ENCODE peak calls at places on chromosome 15, in seven cellular contexts. I is heart left ventricle, E is tibial artery, Z is aorta, N is OCI-LY7, Y is kidney, R is cardiac muscle cell. T is an unnamed sample.
A peak's percentile ranks its signal among the peaks of the same experiment; 100 is the strongest.

GRCh38 chr15:72135719-72136118 is 17.5 kb downstream of the SENP8 start:
- DNase-seq in Z (no peak), E (no peak), N (no peak), I (no peak), R (no peak), Y (no peak), T (peak; percentile 35)

GRCh38 chr15:97875513-97876285 is 84.8 kb upstream of the ARRDC4 start:
- DNase-seq in N (no peak), E (no peak), R (no peak), I (peak; percentile 53), Y (no peak), Z (no peak), T (no peak)

GRCh38 chr15:101497484-101498034 is 8.1 kb upstream of the PCSK6 start:
- DNase-seq in I (no peak), N (no peak), Y (no peak), Z (no peak), R (no peak), E (no peak), T (no peak)

GRCh38 chr15:50148362-50148963 is 29.4 kb upstream of the ATP8B4 start:
- DNase-seq in Y (no peak), I (no peak), Z (no peak), R (peak; percentile 87), N (peak; percentile 17), E (no peak), T (peak; percentile 52)

GRCh38 chr15:88861621-88862020 is 33.7 kb downstream of the HAPLN3 start:
- DNase-seq in Y (no peak), R (no peak), E (no peak), N (no peak), I (no peak), Z (no peak), T (no peak)

GRCh38 chr15:79849789-79850188 is 47.0 kb downstream of the MTHFS start:
- DNase-seq in N (peak; percentile 54), Y (no peak), E (no peak), I (no peak), Z (no peak), R (peak; percentile 51), T (peak; percentile 65)

GRCh38 chr15:36798366-36798765 is 218.9 kb downstream of the CDIN1 start:
- DNase-seq in R (peak; percentile 12), N (no peak), I (no peak), Y (no peak), E (no peak), Z (no peak), T (peak; percentile 30)

GRCh38 chr15:74552761-74553441 is 11.9 kb downstream of the ARID3B start:
- DNase-seq in E (no peak), Z (no peak), N (no peak), I (no peak), Y (no peak), R (no peak), T (no peak)

GRCh38 chr15:62914461-62915079 is 128.0 kb upstream of the TPM1 start:
- DNase-seq in Z (no peak), Y (no peak), R (no peak), I (no peak), E (no peak), N (no peak), T (no peak)

GRCh38 chr15:62498711-62499110 is 333.6 kb upstream of the C2CD4B start:
- DNase-seq in R (no peak), Z (no peak), E (no peak), N (no peak), Y (no peak), I (no peak), T (no peak)

GRCh38 chr15:76904461-76905012 is 603 bp downstream of the SCAPER start:
- DNase-seq in Y (no peak), N (peak; percentile 60), Z (no peak), R (peak; percentile 24), E (no peak), I (peak; percentile 31), T (peak; percentile 50)

GRCh38 chr15:96220657-96221056 is 109.8 kb upstream of the NR2F2 start:
- DNase-seq in Z (no peak), N (no peak), Y (no peak), I (no peak), E (no peak), R (no peak), T (no peak)

GRCh38 chr15:73948396-73948795 is 22.1 kb downstream of the LOXL1 start:
- DNase-seq in N (no peak), Z (peak; percentile 32), I (no peak), E (peak; percentile 54), R (no peak), Y (peak; percentile 18), T (no peak)

GRCh38 chr15:31459011-31459748 is 132.5 kb downstream of the KLF13 start:
- DNase-seq in I (no peak), E (peak; percentile 44), N (peak; percentile 88), Z (no peak), R (no peak), Y (no peak), T (no peak)

GRCh38 chr15:98526094-98526493 is 122.2 kb upstream of the IGF1R start:
- DNase-seq in Y (no peak), R (no peak), I (no peak), E (no peak), N (no peak), Z (peak; percentile 62), T (no peak)

GRCh38 chr15:25668901-25669300 is 194.2 kb downstream of the ATP10A start:
- DNase-seq in N (no peak), R (no peak), E (no peak), I (no peak), Z (no peak), Y (no peak), T (no peak)

GRCh38 chr15:60326824-60327654 is 70.7 kb downstream of the ANXA2 start:
- DNase-seq in Y (no peak), R (peak; percentile 73), Z (no peak), E (no peak), N (peak; percentile 51), I (no peak), T (peak; percentile 83)

GRCh38 chr15:64476550-64476949 is 16.2 kb downstream of the ZNF609 start:
- DNase-seq in E (no peak), R (no peak), N (no peak), I (no peak), Z (no peak), Y (no peak), T (no peak)

GRCh38 chr15:78004222-78004727 is 73.2 kb downstream of the TBC1D2B start:
- DNase-seq in E (no peak), I (no peak), R (no peak), N (no peak), Z (no peak), Y (no peak), T (no peak)

GRCh38 chr15:78002996-78003395 is 74.5 kb downstream of the TBC1D2B start:
- DNase-seq in E (no peak), N (no peak), Z (no peak), Y (no peak), R (no peak), I (no peak), T (no peak)

GRCh38 chr15:78004919-78005634 is 72.4 kb downstream of the TBC1D2B start:
- DNase-seq in R (peak; percentile 94), E (peak; percentile 93), Z (peak; percentile 93), Y (peak; percentile 91), I (peak; percentile 89), N (no peak), T (peak; percentile 74)

GRCh38 chr15:78001656-78002055 is 75.9 kb downstream of the TBC1D2B start:
- DNase-seq in Z (no peak), E (peak; percentile 53), I (no peak), R (no peak), Y (no peak), N (no peak), T (no peak)

DNA sequence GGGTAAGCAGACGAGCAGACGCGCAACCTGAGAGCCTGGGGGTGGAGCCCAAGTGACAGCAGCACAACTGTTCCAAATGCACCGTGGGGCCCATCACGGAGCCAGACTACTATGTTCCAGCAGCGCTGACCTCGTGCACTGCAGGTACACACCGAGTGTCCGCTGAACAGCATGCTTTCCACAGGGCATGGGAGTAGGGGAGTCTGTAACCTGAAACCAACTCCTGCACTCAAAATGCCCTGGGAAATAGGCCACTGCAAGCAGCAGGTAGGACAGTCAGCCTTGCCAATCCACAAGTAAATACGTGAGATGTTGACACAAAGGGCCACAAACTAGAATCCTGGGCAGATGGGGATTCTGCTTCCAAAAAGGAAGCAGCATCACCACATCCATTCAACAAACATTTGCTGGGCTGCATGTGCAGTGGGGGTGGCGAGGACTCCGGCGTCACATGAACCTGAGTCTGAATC is 73.9 kb downstream of the TBC1D2B start:
- DNase-seq in N (no peak), E (no peak), Y (no peak), R (no peak), Z (no peak), I (no peak), T (no peak)
- H3K4me1 ChIP-seq in N (no peaks in the 10 kb centered on the region), E (peaks cover 46% of the 10 kb centered on the region), Y (peaks cover 7% of the 10 kb centered on the region), R (no peaks in the 10 kb centered on the region), Z (no peaks in the 10 kb centered on the region), I (peaks cover 32% of the 10 kb centered on the region), T (peaks cover 47% of the 10 kb centered on the region)

GRCh38 chr15:40047413-40048154 is 8.6 kb upstream of the SRP14 start:
- DNase-seq in R (peak; percentile 85), I (peak; percentile 74), Y (peak; percentile 84), Z (no peak), E (peak; percentile 73), N (peak; percentile 44), T (no peak)
- H3K4me1 ChIP-seq in R (peaks cover 8% of the 10 kb centered on the region), I (peaks cover 30% of the 10 kb centered on the region), Y (peaks cover 28% of the 10 kb centered on the region), Z (no peaks in the 10 kb centered on the region), E (peaks cover 14% of the 10 kb centered on the region), N (peaks cover 62% of the 10 kb centered on the region), T (peaks cover 29% of the 10 kb centered on the region)

GRCh38 chr15:67074886-67075229 is 9.5 kb downstream of the SMAD3 start:
- DNase-seq in I (no peak), Z (no peak), E (no peak), Y (no peak), N (no peak), R (no peak), T (peak; percentile 55)

GRCh38 chr15:67076147-67076843 is 10.9 kb downstream of the SMAD3 start:
- DNase-seq in R (peak; percentile 80), Z (peak; percentile 88), Y (peak; percentile 77), I (no peak), E (no peak), N (peak; percentile 85), T (no peak)

GRCh38 chr15:67079361-67079760 is 14.0 kb downstream of the SMAD3 start:
- DNase-seq in N (no peak), I (no peak), R (no peak), E (no peak), Y (no peak), Z (no peak), T (no peak)

GRCh38 chr15:67080118-67080899 is 14.9 kb downstream of the SMAD3 start:
- DNase-seq in Z (peak; percentile 80), Y (peak; percentile 81), N (no peak), I (peak; percentile 52), E (peak; percentile 76), R (peak; percentile 95), T (peak; percentile 93)

GRCh38 chr15:67077641-67078215 is 12.3 kb downstream of the SMAD3 start:
- DNase-seq in Z (peak; percentile 32), E (no peak), R (no peak), Y (no peak), I (no peak), N (peak; percentile 57), T (no peak)
- H3K4me1 ChIP-seq in Z (peaks cover 14% of the 10 kb centered on the region), E (peaks cover 69% of the 10 kb centered on the region), R (peaks cover 33% of the 10 kb centered on the region), Y (peaks cover 44% of the 10 kb centered on the region), I (peaks cover 45% of the 10 kb centered on the region), N (peaks cover 99% of the 10 kb centered on the region), T (peaks cover 76% of the 10 kb centered on the region)

DNA sequence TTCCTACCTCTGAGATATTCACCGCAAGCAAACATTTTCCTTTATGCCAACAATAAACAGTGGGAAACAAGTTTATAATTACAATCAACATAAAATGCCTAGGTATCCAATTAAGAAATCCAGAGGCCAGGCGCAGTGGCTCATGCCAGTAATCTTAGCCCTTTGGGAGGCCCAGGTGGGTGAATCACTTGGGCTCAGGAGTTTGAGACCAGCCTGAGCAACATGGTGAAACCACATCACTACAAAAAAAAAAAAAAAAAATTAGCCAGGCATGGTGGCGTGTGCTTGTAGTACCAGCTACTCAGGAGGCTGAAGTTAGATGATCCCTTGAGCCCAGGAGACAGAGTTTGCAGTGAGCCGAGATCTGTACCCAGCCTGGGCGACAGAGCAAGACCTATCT is 17.3 kb downstream of the TBC1D2B start:
- DNase-seq in N (no peak), Y (no peak), I (no peak), R (no peak), Z (no peak), E (peak; percentile 42), T (no peak)
- H3K4me1 ChIP-seq in N (peaks cover 91% of the 10 kb centered on the region), Y (peaks cover 29% of the 10 kb centered on the region), I (peaks cover 39% of the 10 kb centered on the region), R (peaks cover 23% of the 10 kb centered on the region), Z (peaks cover 8% of the 10 kb centered on the region), E (peaks cover 78% of the 10 kb centered on the region), T (peaks cover 80% of the 10 kb centered on the region)

T was measured in adipocyte.